ENCODE peak calls at places on chromosomes 13 and 19, in ten cellular contexts. Z, Y, T, U, M, S, X, O, G and J are unnamed samples. For H3K4me1, the result is how much of the 10 kb centered on the place peaks cover.

GRCh38 chr13:45584816-45585215 is 30.7 kb downstream of the ERICH6B start:
- DNase-seq in U (no peak), M (no peak), Z (peak), T (no peak), Y (no peak), X (no peak), O (no peak), G (no peak), S (no peak), J (no peak)

GRCh38 chr13:111904166-111904565 is 162.8 kb upstream of the SOX1 start:
- DNase-seq in U (no peak), M (no peak), S (peak), X (no peak), T (no peak), O (no peak), Z (no peak), G (no peak), Y (no peak), J (no peak)

GRCh38 chr13:110305949-110306339 is 1.0 kb downstream of the COL4A1 start:
- DNase-seq in Y (no peak), Z (no peak), O (no peak), T (no peak), X (no peak), G (no peak), U (no peak), S (no peak), M (no peak), J (no peak)

GRCh38 chr19:7635670-7636069 is 1.2 kb upstream of the STXBP2 start:
- DNase-seq in X (no peak), S (no peak), U (no peak), M (no peak), T (no peak), Z (no peak), O (no peak), Y (no peak), G (no peak), J (no peak)

GRCh38 chr13:32639502-32640105 is 53.4 kb downstream of the PDS5B start:
- DNase-seq in X (peak), O (no peak), G (peak), M (peak), Z (peak), T (peak), U (peak), Y (peak), S (no peak), J (peak)

GRCh38 chr13:97566907-97567306 is 132.9 kb downstream of the RAP2A start:
- DNase-seq in S (no peak), O (no peak), U (no peak), T (no peak), G (no peak), M (no peak), Z (no peak), Y (no peak), X (no peak), J (no peak)

GRCh38 chr13:51928231-51928630 is 66.5 kb downstream of the CCDC70 start:
- DNase-seq in O (no peak), U (no peak), G (no peak), Y (no peak), M (no peak), Z (no peak), X (no peak), T (no peak), S (no peak), J (no peak)

GRCh38 chr13:73948848-73949529 is 185.2 kb downstream of the KLF12 start:
- DNase-seq in M (no peak), S (no peak), G (no peak), U (no peak), T (no peak), Z (no peak), O (no peak), Y (no peak), X (no peak), J (no peak)

GRCh38 chr19:6417713-6418561 is 6.7 kb downstream of the KHSRP start:
- DNase-seq in S (no peak), Z (peak), G (no peak), X (no peak), O (peak), M (peak), U (no peak), Y (peak), T (no peak), J (peak)

GRCh38 chr19:30255783-30256509 is 116.2 kb upstream of the ZNF536 start:
- DNase-seq in G (no peak), M (no peak), S (no peak), X (no peak), Z (no peak), U (no peak), T (no peak), O (no peak), Y (no peak), J (no peak)

GRCh38 chr13:100535401-100536135 is 53.0 kb downstream of the GGACT start:
- DNase-seq in X (no peak), T (no peak), M (no peak), Z (no peak), G (no peak), O (no peak), S (no peak), Y (no peak), U (no peak), J (no peak)

GRCh38 chr13:50255639-50256038 is 240.4 kb downstream of the KCNRG start:
- DNase-seq in G (no peak), Y (no peak), Z (no peak), S (no peak), T (no peak), O (no peak), X (no peak), U (no peak), M (no peak), J (no peak)

GRCh38 chr19:33390120-33390907 is 16.8 kb downstream of the CEBPG start:
- DNase-seq in T (peak), O (peak), Y (no peak), S (no peak), U (no peak), X (no peak), M (peak), Z (no peak), G (peak), J (peak)

GRCh38 chr19:33392341-33393285 is 19.1 kb downstream of the CEBPG start:
- DNase-seq in G (peak), U (peak), S (peak), Z (no peak), O (peak), Y (no peak), T (no peak), X (no peak), M (peak), J (peak)

GRCh38 chr19:33391631-33392249 is 18.2 kb downstream of the CEBPG start:
- DNase-seq in Z (no peak), X (no peak), S (no peak), M (no peak), U (no peak), Y (no peak), T (no peak), G (peak), O (peak), J (no peak)

GRCh38 chr19:33389574-33390119 is 16.1 kb downstream of the CEBPG start:
- DNase-seq in U (no peak), O (peak), M (peak), T (no peak), Y (no peak), G (peak), Z (no peak), S (no peak), X (no peak), J (no peak)

GRCh38 chr19:33390908-33391630 is 17.6 kb downstream of the CEBPG start:
- DNase-seq in Z (no peak), G (peak), S (no peak), T (no peak), M (peak), O (peak), Y (no peak), U (no peak), X (no peak), J (peak)
- H3K4me1 ChIP-seq in Z (under half), G (half or more), S (half or more), T (half or more), M (half or more), O (half or more), Y (under half), U (half or more), X (under half), J (half or more)

DNA sequence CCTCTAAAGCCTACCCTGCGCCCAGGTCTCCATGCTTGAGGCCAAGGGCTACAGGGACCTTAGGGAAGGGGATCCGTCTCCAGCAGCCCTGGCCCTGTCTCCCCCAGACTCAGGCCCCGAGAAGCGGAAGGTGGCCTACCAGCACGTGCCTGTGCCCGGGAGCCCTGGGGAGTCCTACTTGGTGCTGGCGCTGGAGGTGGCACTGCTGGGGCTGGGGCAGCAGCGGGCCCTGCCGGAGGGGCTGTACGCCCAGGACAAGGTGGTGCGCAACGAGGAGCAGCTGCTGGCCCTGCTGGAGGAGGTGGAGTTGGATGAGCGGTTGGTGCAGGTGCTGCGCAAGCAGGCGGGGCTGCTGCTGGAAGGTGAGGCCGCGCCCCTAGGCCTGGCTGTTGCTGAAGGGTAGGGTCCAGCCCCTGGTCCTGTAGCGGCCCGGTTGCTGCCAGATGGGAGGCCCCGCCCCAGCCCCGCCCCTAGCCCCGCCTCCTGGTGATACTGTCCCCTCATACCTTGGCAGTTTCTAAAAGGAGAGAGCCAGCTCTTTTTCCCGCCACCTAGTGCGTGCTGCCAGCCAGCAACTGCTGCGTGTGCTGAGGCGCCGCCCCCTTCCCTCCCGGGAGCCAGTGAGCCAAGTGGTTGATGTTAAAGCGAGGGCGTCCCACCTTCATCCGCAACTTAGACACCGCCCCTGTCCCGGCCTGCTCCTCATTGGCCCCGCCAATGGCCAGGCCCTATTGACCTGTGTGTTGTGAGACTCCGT is 22.6 kb downstream of the ZSWIM4 start:
- DNase-seq in M (peak), T (no peak), S (peak), G (no peak), X (no peak), O (peak), Z (no peak), U (peak), Y (no peak), J (no peak)
- H3K4me3 ChIP-seq in M (no peak), T (no peak), S (no peak), G (no peak), X (no peak), O (no peak), Z (no peak), U (peak), Y (no peak), J (no peak)

DNA sequence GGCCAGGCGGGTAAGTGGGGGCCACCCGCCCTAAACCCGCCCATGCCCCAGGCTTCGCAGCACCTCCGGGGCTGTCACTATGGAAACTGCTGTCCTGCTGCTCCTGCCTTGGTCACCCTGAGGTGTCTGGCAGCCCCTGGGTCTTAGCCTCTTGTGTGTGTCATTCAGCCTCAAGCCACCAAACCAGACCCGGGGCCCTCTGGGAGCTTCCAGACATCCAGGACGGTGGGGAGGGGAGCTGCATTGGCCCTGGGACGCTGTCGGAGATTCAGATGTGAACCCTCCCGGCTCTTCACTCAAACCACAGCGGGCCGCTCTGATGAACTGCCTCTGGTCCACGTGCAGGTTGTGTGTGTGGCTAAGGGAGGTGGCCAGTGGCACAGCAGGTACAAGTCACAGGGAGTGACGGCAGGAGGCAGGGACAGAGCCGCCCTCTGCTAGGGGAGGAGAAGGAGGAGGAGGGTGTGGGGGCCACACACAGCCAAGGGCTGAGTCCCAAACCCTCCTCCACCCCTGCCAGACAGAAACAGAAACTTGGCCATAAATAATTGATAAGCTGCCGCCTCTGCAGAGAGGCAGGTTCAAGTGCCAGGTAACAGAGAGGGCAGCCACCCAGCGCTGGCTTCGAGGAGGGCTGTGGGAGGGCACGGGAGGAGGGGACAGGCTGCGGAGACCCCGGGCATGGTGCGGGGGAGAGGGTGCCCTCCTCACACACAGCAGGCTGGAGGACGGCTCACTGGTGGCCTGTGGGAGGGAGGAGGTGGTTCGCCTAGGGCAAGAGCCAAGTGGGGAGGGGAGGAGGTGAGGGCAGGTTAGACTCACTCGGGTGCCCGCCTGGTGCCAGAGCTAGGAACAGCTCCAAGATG is 8.0 kb downstream of the NANOS3 start:
- DNase-seq in G (peak), U (peak), O (no peak), M (peak), Y (no peak), S (no peak), Z (no peak), X (no peak), T (peak), J (no peak)
- TF ChIP-seq POLR2A in G (no peak), U (no peak), O (no peak), M (peak), Y (no peak), S (no peak), Z (no peak), X (no peak), T (no peak), J (no peak)

GRCh38 chr19:3509566-3509989 is 3.5 kb downstream of the FZR1 start:
- DNase-seq in X (no peak), Z (no peak), S (no peak), O (peak), T (no peak), G (no peak), Y (peak), U (no peak), M (no peak), J (no peak)
- H3K4me1 ChIP-seq in X (under half), Z (under half), S (half or more), O (under half), T (under half), G (half or more), Y (under half), U (half or more), M (under half), J (under half)

DNA sequence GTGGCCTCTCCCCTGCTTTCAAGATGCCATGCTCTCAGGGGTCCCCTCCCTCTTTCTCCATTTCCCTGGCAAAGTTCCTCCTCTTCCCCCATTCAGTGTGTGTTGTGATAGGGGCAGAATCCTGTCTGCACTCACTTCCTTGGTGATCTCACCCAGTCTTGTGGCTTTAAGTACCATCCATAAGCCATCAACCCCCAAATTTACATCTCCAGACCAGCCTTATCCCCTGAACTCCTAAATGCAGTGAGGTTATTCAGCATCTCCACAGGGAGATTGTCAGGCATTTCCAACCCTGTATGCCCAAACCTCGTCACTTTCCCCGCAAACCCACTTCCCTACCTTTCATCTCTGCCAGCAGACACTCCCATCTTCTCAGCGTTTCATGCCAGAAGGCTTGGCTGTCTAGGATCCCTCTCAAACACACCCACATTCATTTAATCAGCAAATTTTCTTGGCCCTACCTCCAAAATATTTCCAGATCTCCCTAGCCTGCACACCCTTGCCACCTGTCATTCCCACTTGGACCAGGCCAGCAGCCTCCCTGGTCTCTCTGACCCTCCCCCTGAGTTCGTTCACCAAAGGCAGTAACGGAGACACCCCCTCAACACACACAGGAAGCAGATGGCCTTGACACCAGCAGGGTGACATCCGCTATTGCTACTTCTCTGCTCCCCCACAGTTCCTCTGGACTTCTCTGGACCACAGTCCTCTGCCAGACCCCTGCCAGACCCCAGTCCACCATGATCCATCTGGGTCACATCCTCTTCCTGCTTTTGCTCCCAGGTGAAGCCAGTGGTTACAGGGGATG is at the start of gene HCST:
- DNase-seq in X (no peak), Z (no peak), Y (peak), O (no peak), M (no peak), U (no peak), S (peak), G (no peak), T (no peak), J (no peak)
- H3K4me3 ChIP-seq in X (peak), Z (peak), Y (no peak), O (no peak), M (no peak), U (peak), S (peak), G (peak), T (peak), J (no peak)

DNA sequence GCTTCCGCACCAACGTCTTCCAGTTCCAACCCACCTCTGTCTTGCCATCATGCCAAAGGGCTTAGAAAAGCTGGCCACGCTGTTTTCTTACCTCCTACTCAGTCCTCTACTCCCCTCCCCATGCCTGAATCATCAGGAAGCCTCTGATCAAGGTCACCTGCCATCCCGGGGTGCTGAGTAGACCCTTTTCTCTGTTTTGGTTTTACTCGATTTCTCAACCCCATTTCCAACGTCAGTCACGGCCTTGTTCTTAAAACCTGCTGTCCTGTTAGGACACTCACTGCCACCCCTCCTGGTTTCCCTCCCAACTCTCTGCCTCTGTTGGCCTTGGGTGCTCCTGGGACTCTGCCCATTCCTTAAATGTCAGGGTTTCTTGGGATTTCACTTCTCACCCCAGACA is 350.1 kb downstream of the FOXO1 start:
- DNase-seq in Z (no peak), U (no peak), G (no peak), O (no peak), M (no peak), T (no peak), S (no peak), Y (no peak), X (no peak), J (no peak)
- TF ChIP-seq POLR2A in Z (no peak), U (no peak), G (no peak), O (no peak), M (no peak), T (no peak), S (no peak), Y (no peak), X (no peak), J (no peak)

GRCh38 chr13:113814435-113814821 is 49.4 kb downstream of the GAS6 start:
- DNase-seq in U (no peak), X (no peak), M (peak), Y (peak), T (no peak), G (no peak), S (peak), Z (no peak), O (peak), J (no peak)

GRCh38 chr13:113817860-113818691 is 45.8 kb downstream of the GAS6 start:
- DNase-seq in S (peak), Z (no peak), X (no peak), Y (no peak), U (no peak), T (no peak), M (no peak), G (no peak), O (peak), J (no peak)

GRCh38 chr13:113816925-113817859 is 46.7 kb downstream of the GAS6 start:
- DNase-seq in T (peak), S (peak), U (peak), Z (peak), G (peak), Y (peak), M (peak), X (no peak), O (peak), J (peak)

GRCh38 chr13:113815151-113816058 is 48.5 kb downstream of the GAS6 start:
- DNase-seq in S (peak), Y (no peak), T (no peak), Z (no peak), U (no peak), M (no peak), X (peak), G (no peak), O (peak), J (no peak)

DNA sequence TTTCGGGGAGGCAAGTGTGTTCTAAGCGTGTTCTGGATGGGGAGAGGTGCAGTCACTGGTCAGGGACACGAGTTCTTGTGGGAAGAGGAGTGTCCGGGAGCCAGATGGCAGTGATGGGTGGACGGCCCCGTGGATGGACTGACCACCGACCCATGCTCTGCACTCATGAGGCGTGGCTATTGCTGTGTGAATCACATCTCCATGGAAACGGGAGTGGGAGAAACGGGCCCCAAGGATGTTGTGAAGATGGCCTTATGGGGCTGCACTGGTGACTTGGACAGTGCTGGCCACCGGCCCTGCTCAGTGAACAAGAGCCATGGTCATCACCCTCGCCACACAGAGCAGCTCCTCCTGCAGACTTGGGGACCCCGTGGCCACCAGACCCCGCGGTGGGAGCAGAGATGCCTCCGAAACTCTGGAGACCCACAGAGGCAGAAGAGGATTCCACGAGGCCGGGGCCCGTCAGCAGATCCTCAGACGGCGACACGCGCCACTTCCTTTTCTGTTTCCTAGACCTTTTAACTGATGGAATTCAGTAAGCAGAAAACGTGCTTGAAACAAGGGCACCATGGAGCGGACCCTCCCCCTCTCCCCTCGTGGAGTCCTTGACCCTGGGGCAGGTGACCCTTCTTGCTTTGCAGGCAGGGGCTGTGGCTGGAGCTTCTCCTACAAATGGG is 47.5 kb downstream of the GAS6 start:
- DNase-seq in Z (no peak), G (no peak), O (peak), U (no peak), M (no peak), T (no peak), S (peak), X (no peak), Y (peak), J (peak)
- H3K4me1 ChIP-seq in Z (under half), G (half or more), O (half or more), U (under half), M (under half), T (under half), S (half or more), X (under half), Y (under half), J (under half)